ENCODE peak calls at places on chromosomes 12 and 14, in seven cellular contexts. One of them, this sample, is unnamed.

GRCh38 chr14:64774272-64774671 is 70.0 kb downstream of the PLEKHG3 start:
- DNase-seq in foreskin fibroblast: no peak
- DNase-seq in cardiac muscle cell: no peak
- DNase-seq in fibroblast of lung: no peak
- DNase-seq in astrocyte of the spinal cord: no peak
- DNase-seq in AG04450: no peak
- DNase-seq in GM06990: no peak
- DNase-seq in this sample: no peak

GRCh38 chr14:33454707-33455106 is 496.2 kb downstream of the EGLN3 start:
- DNase-seq in AG04450: no peak
- DNase-seq in foreskin fibroblast: no peak
- DNase-seq in fibroblast of lung: no peak
- DNase-seq in astrocyte of the spinal cord: no peak
- DNase-seq in cardiac muscle cell: no peak
- DNase-seq in GM06990: no peak
- DNase-seq in this sample: no peak

GRCh38 chr12:1799882-1800645 is 20.3 kb upstream of the LRTM2 start:
- DNase-seq in AG04450: no peak
- DNase-seq in cardiac muscle cell: no peak
- DNase-seq in GM06990: no peak
- DNase-seq in fibroblast of lung: no peak
- DNase-seq in foreskin fibroblast: no peak
- DNase-seq in astrocyte of the spinal cord: no peak
- DNase-seq in this sample: no peak

GRCh38 chr14:91369628-91370445 is 47.8 kb downstream of the CCDC88C start:
- DNase-seq in GM06990: no peak
- DNase-seq in AG04450: no peak
- DNase-seq in cardiac muscle cell: no peak
- DNase-seq in astrocyte of the spinal cord: no peak
- DNase-seq in fibroblast of lung: no peak
- DNase-seq in foreskin fibroblast: peak; percentile 29
- DNase-seq in this sample: no peak

GRCh38 chr12:22275847-22276246 is 58.7 kb downstream of the ST8SIA1 start:
- DNase-seq in astrocyte of the spinal cord: peak; percentile 98
- DNase-seq in AG04450: peak; percentile 98
- DNase-seq in foreskin fibroblast: peak; percentile 95
- DNase-seq in GM06990: no peak
- DNase-seq in fibroblast of lung: peak; percentile 99
- DNase-seq in cardiac muscle cell: peak; percentile 100
- DNase-seq in this sample: peak; percentile 99

GRCh38 chr14:89185919-89186849 is 230.8 kb downstream of the FOXN3 start:
- DNase-seq in astrocyte of the spinal cord: peak; percentile 61
- DNase-seq in cardiac muscle cell: peak; percentile 43
- DNase-seq in foreskin fibroblast: peak; percentile 65
- DNase-seq in GM06990: no peak
- DNase-seq in AG04450: peak; percentile 41
- DNase-seq in fibroblast of lung: peak; percentile 84
- DNase-seq in this sample: peak; percentile 47

GRCh38 chr12:79373896-79374499 is 316.8 kb downstream of the PAWR start:
- DNase-seq in cardiac muscle cell: peak; percentile 38
- DNase-seq in GM06990: peak; percentile 2
- DNase-seq in foreskin fibroblast: peak; percentile 52
- DNase-seq in AG04450: no peak
- DNase-seq in astrocyte of the spinal cord: peak; percentile 29
- DNase-seq in fibroblast of lung: peak; percentile 22
- DNase-seq in this sample: peak; percentile 39

GRCh38 chr12:131007031-131007793 is 53.5 kb downstream of the ADGRD1 start:
- DNase-seq in fibroblast of lung: no peak
- DNase-seq in GM06990: no peak
- DNase-seq in astrocyte of the spinal cord: no peak
- DNase-seq in AG04450: no peak
- DNase-seq in foreskin fibroblast: peak; percentile 21
- DNase-seq in cardiac muscle cell: no peak
- DNase-seq in this sample: no peak

GRCh38 chr12:42695490-42695995 is 106.0 kb upstream of the PRICKLE1 start:
- DNase-seq in foreskin fibroblast: no peak
- DNase-seq in AG04450: no peak
- DNase-seq in astrocyte of the spinal cord: no peak
- DNase-seq in cardiac muscle cell: no peak
- DNase-seq in fibroblast of lung: no peak
- DNase-seq in GM06990: no peak
- DNase-seq in this sample: no peak

GRCh38 chr14:36293824-36294223 is 26.6 kb downstream of the MBIP start:
- DNase-seq in astrocyte of the spinal cord: no peak
- DNase-seq in fibroblast of lung: peak; percentile 50
- DNase-seq in foreskin fibroblast: peak; percentile 46
- DNase-seq in cardiac muscle cell: peak; percentile 88
- DNase-seq in GM06990: no peak
- DNase-seq in AG04450: no peak
- DNase-seq in this sample: peak; percentile 70

GRCh38 chr12:130281157-130281799 is 56.4 kb upstream of the PIWIL1 start:
- DNase-seq in AG04450: no peak
- DNase-seq in foreskin fibroblast: peak; percentile 11
- DNase-seq in astrocyte of the spinal cord: no peak
- DNase-seq in GM06990: peak; percentile 13
- DNase-seq in fibroblast of lung: no peak
- DNase-seq in cardiac muscle cell: no peak
- DNase-seq in this sample: no peak

GRCh38 chr12:111597731-111598636 is 1.1 kb downstream of the ATXN2 start:
- DNase-seq in GM06990: peak; percentile 52
- DNase-seq in foreskin fibroblast: peak; percentile 61
- DNase-seq in astrocyte of the spinal cord: peak; percentile 29
- DNase-seq in AG04450: no peak
- DNase-seq in fibroblast of lung: peak; percentile 27
- DNase-seq in cardiac muscle cell: peak; percentile 55
- DNase-seq in this sample: peak; percentile 26

GRCh38 chr12:22101749-22102243 is 55.8 kb downstream of the CMAS start:
- DNase-seq in AG04450: peak; percentile 59
- DNase-seq in cardiac muscle cell: peak; percentile 88
- DNase-seq in GM06990: peak; percentile 11
- DNase-seq in astrocyte of the spinal cord: peak; percentile 93
- DNase-seq in foreskin fibroblast: peak; percentile 69
- DNase-seq in fibroblast of lung: peak; percentile 94
- DNase-seq in this sample: peak; percentile 81

GRCh38 chr14:34614638-34615037 is 15.3 kb downstream of the SNX6 start:
- DNase-seq in cardiac muscle cell: no peak
- DNase-seq in AG04450: no peak
- DNase-seq in fibroblast of lung: no peak
- DNase-seq in astrocyte of the spinal cord: no peak
- DNase-seq in GM06990: no peak
- DNase-seq in foreskin fibroblast: no peak
- DNase-seq in this sample: no peak

GRCh38 chr12:93954160-93955112 is 193.9 kb upstream of the PLXNC1 start:
- DNase-seq in astrocyte of the spinal cord: no peak
- DNase-seq in cardiac muscle cell: no peak
- DNase-seq in fibroblast of lung: no peak
- DNase-seq in foreskin fibroblast: peak; percentile 83
- DNase-seq in GM06990: no peak
- DNase-seq in AG04450: no peak
- DNase-seq in this sample: peak; percentile 61

GRCh38 chr12:15540025-15540424 is 217.7 kb downstream of the PTPRO start:
- DNase-seq in cardiac muscle cell: no peak
- DNase-seq in AG04450: no peak
- DNase-seq in foreskin fibroblast: peak; percentile 58
- DNase-seq in astrocyte of the spinal cord: no peak
- DNase-seq in fibroblast of lung: no peak
- DNase-seq in GM06990: no peak
- DNase-seq in this sample: no peak

GRCh38 chr12:128789356-128789929 is 34.3 kb downstream of the SLC15A4 start:
- DNase-seq in cardiac muscle cell: no peak
- DNase-seq in AG04450: no peak
- DNase-seq in fibroblast of lung: no peak
- DNase-seq in astrocyte of the spinal cord: no peak
- DNase-seq in foreskin fibroblast: no peak
- DNase-seq in GM06990: peak; percentile 32
- DNase-seq in this sample: no peak

GRCh38 chr12:88781909-88782308 is 201.6 kb upstream of the KITLG start:
- DNase-seq in foreskin fibroblast: peak; percentile 46
- DNase-seq in GM06990: no peak
- DNase-seq in astrocyte of the spinal cord: no peak
- DNase-seq in AG04450: no peak
- DNase-seq in fibroblast of lung: peak; percentile 20
- DNase-seq in cardiac muscle cell: no peak
- DNase-seq in this sample: peak; percentile 16

GRCh38 chr14:22510527-22511110 is 78.4 kb downstream of the DAD1 start:
- DNase-seq in foreskin fibroblast: no peak
- DNase-seq in astrocyte of the spinal cord: peak; percentile 50
- DNase-seq in GM06990: no peak
- DNase-seq in AG04450: peak; percentile 59
- DNase-seq in fibroblast of lung: peak; percentile 88
- DNase-seq in cardiac muscle cell: peak; percentile 67
- DNase-seq in this sample: peak; percentile 16

DNA sequence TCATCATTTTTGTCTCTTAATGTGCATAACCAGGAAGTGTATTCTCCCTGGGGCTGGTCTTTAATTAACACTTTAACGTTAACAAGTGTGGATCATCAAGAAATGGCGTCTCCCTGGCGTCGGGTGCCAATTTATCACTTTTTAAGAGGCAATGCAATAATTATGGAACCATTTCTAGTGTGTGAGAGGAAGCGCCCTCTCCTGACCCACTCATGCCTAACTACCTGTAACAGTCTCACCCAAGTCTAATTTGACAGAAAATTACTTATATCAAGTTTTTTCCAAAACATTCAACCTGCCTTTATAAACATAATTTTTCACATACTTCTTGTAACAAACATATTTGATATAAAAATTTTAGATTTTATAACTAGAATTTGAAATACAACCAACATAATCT is 905.3 kb upstream of the MDGA2 start:
- DNase-seq in fibroblast of lung: no peak
- DNase-seq in astrocyte of the spinal cord: no peak
- DNase-seq in AG04450: no peak
- DNase-seq in GM06990: no peak
- DNase-seq in cardiac muscle cell: no peak
- DNase-seq in foreskin fibroblast: no peak
- DNase-seq in this sample: no peak
- TF ChIP-seq CTCF in fibroblast of lung: no peak
- TF ChIP-seq CTCF in astrocyte of the spinal cord: no peak
- TF ChIP-seq CTCF in AG04450: no peak
- TF ChIP-seq CTCF in GM06990: no peak
- TF ChIP-seq CTCF in cardiac muscle cell: no peak
- TF ChIP-seq CTCF in foreskin fibroblast: no peak
- TF ChIP-seq CTCF in this sample: no peak

GRCh38 chr12:52975820-52976573 is 27.1 kb downstream of the KRT18 start:
- DNase-seq in foreskin fibroblast: peak; percentile 34
- DNase-seq in astrocyte of the spinal cord: no peak
- DNase-seq in GM06990: no peak
- DNase-seq in fibroblast of lung: no peak
- DNase-seq in cardiac muscle cell: peak; percentile 49
- DNase-seq in AG04450: no peak
- DNase-seq in this sample: peak; percentile 36
- TF ChIP-seq CTCF in foreskin fibroblast: no peak
- TF ChIP-seq CTCF in astrocyte of the spinal cord: no peak
- TF ChIP-seq CTCF in GM06990: no peak
- TF ChIP-seq CTCF in fibroblast of lung: no peak
- TF ChIP-seq CTCF in cardiac muscle cell: peak; percentile 16
- TF ChIP-seq CTCF in AG04450: no peak
- TF ChIP-seq CTCF in this sample: peak; percentile 4

GRCh38 chr12:108611884-108612415 is 14.1 kb upstream of the TMEM119 start:
- DNase-seq in GM06990: no peak
- DNase-seq in AG04450: no peak
- DNase-seq in astrocyte of the spinal cord: peak; percentile 91
- DNase-seq in foreskin fibroblast: peak; percentile 91
- DNase-seq in fibroblast of lung: peak; percentile 97
- DNase-seq in cardiac muscle cell: peak; percentile 64
- DNase-seq in this sample: peak; percentile 64
- TF ChIP-seq CTCF in GM06990: peak; percentile 39
- TF ChIP-seq CTCF in AG04450: peak; percentile 48
- TF ChIP-seq CTCF in astrocyte of the spinal cord: peak; percentile 46
- TF ChIP-seq CTCF in foreskin fibroblast: peak; percentile 25
- TF ChIP-seq CTCF in fibroblast of lung: peak; percentile 30
- TF ChIP-seq CTCF in cardiac muscle cell: peak; percentile 54
- TF ChIP-seq CTCF in this sample: peak; percentile 39

DNA sequence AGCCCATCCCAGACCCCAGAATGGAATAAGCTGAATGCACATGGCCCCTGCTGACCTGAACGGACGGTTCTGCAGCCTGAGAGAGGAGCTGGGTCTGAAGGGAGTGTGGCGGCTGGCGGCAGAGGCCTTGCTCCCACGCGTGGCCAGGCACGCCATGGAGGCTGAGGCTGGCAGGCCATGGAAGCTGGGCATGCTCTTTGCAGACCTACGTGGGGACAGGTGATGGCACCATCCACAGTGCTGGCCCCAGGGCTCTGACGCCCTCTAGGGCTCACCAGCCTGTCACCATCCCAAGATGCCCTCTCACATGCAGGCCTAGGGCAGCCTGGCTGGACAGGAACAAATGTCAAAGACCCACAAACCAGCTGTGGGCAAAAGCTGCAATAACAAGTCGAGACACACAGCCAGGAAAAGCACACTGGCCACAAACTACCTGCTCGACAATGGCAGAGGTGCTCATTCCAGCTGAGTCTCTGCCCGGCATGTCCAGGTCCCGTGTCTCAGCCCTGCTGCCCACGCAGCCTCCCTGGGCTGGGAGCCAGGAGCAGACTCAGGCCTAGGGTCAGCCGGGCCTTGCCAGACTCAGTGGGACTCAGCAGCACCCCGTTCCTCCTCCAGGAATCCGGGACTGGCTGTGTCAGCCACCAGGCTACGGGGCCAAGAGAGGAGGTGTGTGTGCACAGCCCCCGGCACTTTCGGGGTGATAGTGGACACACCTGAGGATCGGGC is 19.7 kb downstream of the BTBD6 start:
- DNase-seq in GM06990: no peak
- DNase-seq in foreskin fibroblast: no peak
- DNase-seq in AG04450: no peak
- DNase-seq in astrocyte of the spinal cord: no peak
- DNase-seq in cardiac muscle cell: no peak
- DNase-seq in fibroblast of lung: peak; percentile 33
- DNase-seq in this sample: no peak
- TF ChIP-seq CTCF in GM06990: peak; percentile 16
- TF ChIP-seq CTCF in foreskin fibroblast: no peak
- TF ChIP-seq CTCF in AG04450: no peak
- TF ChIP-seq CTCF in astrocyte of the spinal cord: no peak
- TF ChIP-seq CTCF in cardiac muscle cell: no peak
- TF ChIP-seq CTCF in fibroblast of lung: no peak
- TF ChIP-seq CTCF in this sample: no peak

GRCh38 chr14:39033371-39033770 is 69.7 kb downstream of the SEC23A start:
- DNase-seq in foreskin fibroblast: no peak
- DNase-seq in fibroblast of lung: peak; percentile 65
- DNase-seq in GM06990: no peak
- DNase-seq in astrocyte of the spinal cord: peak; percentile 34
- DNase-seq in cardiac muscle cell: no peak
- DNase-seq in AG04450: peak; percentile 13
- DNase-seq in this sample: no peak

GRCh38 chr14:39035336-39035735 is 67.7 kb downstream of the SEC23A start:
- DNase-seq in foreskin fibroblast: no peak
- DNase-seq in fibroblast of lung: no peak
- DNase-seq in astrocyte of the spinal cord: no peak
- DNase-seq in cardiac muscle cell: no peak
- DNase-seq in AG04450: no peak
- DNase-seq in GM06990: no peak
- DNase-seq in this sample: no peak

GRCh38 chr14:39036760-39037159 is 66.3 kb downstream of the SEC23A start:
- DNase-seq in fibroblast of lung: no peak
- DNase-seq in astrocyte of the spinal cord: no peak
- DNase-seq in cardiac muscle cell: no peak
- DNase-seq in GM06990: no peak
- DNase-seq in AG04450: no peak
- DNase-seq in foreskin fibroblast: no peak
- DNase-seq in this sample: no peak

GRCh38 chr14:39038542-39038941 is 64.5 kb downstream of the SEC23A start:
- DNase-seq in astrocyte of the spinal cord: no peak
- DNase-seq in AG04450: no peak
- DNase-seq in foreskin fibroblast: no peak
- DNase-seq in GM06990: no peak
- DNase-seq in fibroblast of lung: no peak
- DNase-seq in cardiac muscle cell: no peak
- DNase-seq in this sample: no peak

GRCh38 chr14:39034481-39035296 is 68.3 kb downstream of the SEC23A start:
- DNase-seq in astrocyte of the spinal cord: peak; percentile 18
- DNase-seq in fibroblast of lung: no peak
- DNase-seq in GM06990: no peak
- DNase-seq in AG04450: no peak
- DNase-seq in foreskin fibroblast: peak; percentile 19
- DNase-seq in cardiac muscle cell: peak; percentile 27
- DNase-seq in this sample: peak; percentile 32
- TF ChIP-seq CTCF in astrocyte of the spinal cord: peak; percentile 54
- TF ChIP-seq CTCF in fibroblast of lung: peak; percentile 25
- TF ChIP-seq CTCF in GM06990: no peak
- TF ChIP-seq CTCF in AG04450: peak; percentile 44
- TF ChIP-seq CTCF in foreskin fibroblast: peak; percentile 23
- TF ChIP-seq CTCF in cardiac muscle cell: peak; percentile 56
- TF ChIP-seq CTCF in this sample: peak; percentile 44